ENCODE peak calls at places on chromosomes 6 and 20, in five cellular contexts. One of them, this sample, is unnamed.

GRCh38 chr6:170056329-170056728 is 234.5 kb downstream of the DLL1 start:
- DNase-seq in endothelial cell of umbilical vein: no peak
- DNase-seq in GM12878: no peak
- DNase-seq in H1: no peak
- DNase-seq in K562: no peak
- DNase-seq in this sample: no peak

GRCh38 chr6:150751296-150751695 is 114.2 kb upstream of the MTHFD1L start:
- DNase-seq in endothelial cell of umbilical vein: no peak
- DNase-seq in K562: no peak
- DNase-seq in GM12878: no peak
- DNase-seq in H1: no peak
- DNase-seq in this sample: no peak

GRCh38 chr6:12275084-12275483 is 15.1 kb upstream of the EDN1 start:
- DNase-seq in K562: no peak
- DNase-seq in H1: no peak
- DNase-seq in endothelial cell of umbilical vein: no peak
- DNase-seq in GM12878: no peak
- DNase-seq in this sample: no peak

GRCh38 chr20:58267389-58268215 is 39.1 kb upstream of the ANKRD60 start:
- DNase-seq in K562: no peak
- DNase-seq in GM12878: no peak
- DNase-seq in H1: no peak
- DNase-seq in endothelial cell of umbilical vein: no peak
- DNase-seq in this sample: no peak

GRCh38 chr6:166751051-166751595 is 124.1 kb upstream of the RPS6KA2 start:
- DNase-seq in endothelial cell of umbilical vein: no peak
- DNase-seq in GM12878: no peak
- DNase-seq in H1: no peak
- DNase-seq in K562: no peak
- DNase-seq in this sample: no peak

GRCh38 chr20:48096212-48096875 is 311.1 kb upstream of the SULF2 start:
- DNase-seq in endothelial cell of umbilical vein: no peak
- DNase-seq in K562: no peak
- DNase-seq in H1: no peak
- DNase-seq in GM12878: no peak
- DNase-seq in this sample: no peak

GRCh38 chr6:45836438-45836824 is 179.2 kb downstream of the CLIC5 start:
- DNase-seq in GM12878: no peak
- DNase-seq in H1: no peak
- DNase-seq in K562: no peak
- DNase-seq in endothelial cell of umbilical vein: no peak
- DNase-seq in this sample: no peak

GRCh38 chr6:111354751-111355150 is 128.3 kb downstream of the REV3L start:
- DNase-seq in GM12878: no peak
- DNase-seq in K562: no peak
- DNase-seq in H1: no peak
- DNase-seq in endothelial cell of umbilical vein: no peak
- DNase-seq in this sample: no peak

GRCh38 chr6:105300090-105300489 is 102.8 kb downstream of the PREP start:
- DNase-seq in GM12878: no peak
- DNase-seq in endothelial cell of umbilical vein: no peak
- DNase-seq in H1: no peak
- DNase-seq in K562: no peak
- DNase-seq in this sample: no peak

GRCh38 chr6:105304366-105304765 is 98.5 kb downstream of the PREP start:
- DNase-seq in GM12878: no peak
- DNase-seq in endothelial cell of umbilical vein: no peak
- DNase-seq in K562: no peak
- DNase-seq in H1: no peak
- DNase-seq in this sample: no peak

GRCh38 chr6:105301072-105301503 is 101.8 kb downstream of the PREP start:
- DNase-seq in K562: no peak
- DNase-seq in GM12878: no peak
- DNase-seq in H1: no peak
- DNase-seq in endothelial cell of umbilical vein: no peak
- DNase-seq in this sample: no peak

GRCh38 chr6:105301756-105302616 is 100.9 kb downstream of the PREP start:
- DNase-seq in GM12878: no peak
- DNase-seq in endothelial cell of umbilical vein: no peak
- DNase-seq in H1: no peak
- DNase-seq in K562: no peak
- DNase-seq in this sample: no peak

DNA sequence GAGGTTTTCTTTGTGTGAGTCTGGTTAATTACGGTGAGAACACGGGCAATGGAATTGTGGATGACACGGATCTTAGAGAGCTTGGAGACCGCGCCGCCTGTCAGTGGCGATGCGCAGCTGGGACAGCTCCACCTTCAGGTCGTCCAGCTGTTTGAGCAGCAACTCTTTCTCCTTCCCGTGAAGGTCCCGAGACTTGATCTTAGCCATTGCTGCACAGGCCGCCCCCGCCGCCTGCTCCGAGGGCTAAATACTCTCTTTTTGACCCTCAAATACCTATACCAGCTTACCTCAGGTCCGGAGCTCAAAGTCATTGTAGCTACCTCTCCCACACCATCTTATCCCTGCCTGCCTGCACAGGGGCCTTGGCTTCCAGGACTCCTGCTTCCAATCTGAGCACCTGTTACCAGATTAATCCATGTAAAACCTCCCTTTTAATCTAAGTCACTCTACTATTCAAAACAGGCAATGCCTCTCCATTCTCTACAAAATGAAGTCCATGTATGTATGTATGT is 100.2 kb downstream of the PREP start:
- DNase-seq in endothelial cell of umbilical vein: no peak
- DNase-seq in H1: no peak
- DNase-seq in K562: no peak
- DNase-seq in GM12878: no peak
- DNase-seq in this sample: no peak
- TF ChIP-seq MAX in endothelial cell of umbilical vein: no peak
- TF ChIP-seq MAX in H1: no peak
- TF ChIP-seq MAX in K562: no peak
- TF ChIP-seq MAX in GM12878: no peak
- TF ChIP-seq MAX in this sample: no peak

GRCh38 chr6:132814716-132815570 is 574 bp downstream of the RPS12 start:
- DNase-seq in GM12878: no peak
- DNase-seq in K562: no peak
- DNase-seq in H1: no peak
- DNase-seq in endothelial cell of umbilical vein: peak
- DNase-seq in this sample: no peak

GRCh38 chr6:132811276-132811675 is 3.1 kb upstream of the RPS12 start:
- DNase-seq in K562: no peak
- DNase-seq in H1: no peak
- DNase-seq in GM12878: no peak
- DNase-seq in endothelial cell of umbilical vein: no peak
- DNase-seq in this sample: no peak

GRCh38 chr6:132812255-132812732 is 2.1 kb upstream of the RPS12 start:
- DNase-seq in endothelial cell of umbilical vein: peak
- DNase-seq in GM12878: no peak
- DNase-seq in H1: no peak
- DNase-seq in K562: no peak
- DNase-seq in this sample: no peak

GRCh38 chr6:132812756-132813172 is 1.6 kb upstream of the RPS12 start:
- DNase-seq in endothelial cell of umbilical vein: no peak
- DNase-seq in GM12878: no peak
- DNase-seq in K562: no peak
- DNase-seq in H1: no peak
- DNase-seq in this sample: no peak

DNA sequence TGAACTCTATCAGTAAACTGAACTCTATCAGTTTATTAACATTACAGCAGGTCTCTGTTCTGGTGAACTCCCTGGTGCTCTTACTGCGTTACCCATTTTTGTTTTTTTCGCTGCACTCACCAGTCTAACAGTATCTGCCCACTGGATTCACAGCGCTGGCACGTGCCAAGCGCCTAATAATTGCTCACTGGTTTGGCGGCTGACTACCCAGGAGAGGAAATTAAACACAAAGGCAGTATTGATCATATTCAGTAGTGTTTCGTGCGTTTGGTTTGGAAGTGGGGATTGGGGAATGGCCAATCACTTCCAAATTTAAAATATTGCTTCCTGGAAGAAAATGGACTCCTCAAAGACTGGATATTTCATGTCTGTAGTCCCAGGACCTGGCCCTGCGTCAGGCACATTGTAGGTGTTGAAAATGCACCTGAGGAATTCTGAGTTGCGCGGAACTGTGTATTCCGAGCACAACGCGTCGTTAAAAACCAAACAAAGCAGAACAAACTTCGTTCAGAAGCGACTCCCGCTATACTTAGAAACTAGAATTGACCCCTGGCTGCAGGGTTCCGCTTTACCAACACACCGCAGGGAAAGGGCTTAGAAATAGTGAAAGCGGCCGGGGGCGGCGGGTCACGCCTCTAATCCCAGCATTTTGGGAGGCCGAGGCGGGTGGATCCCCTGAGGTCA is 1.1 kb upstream of the RPS12 start:
- DNase-seq in K562: peak
- DNase-seq in GM12878: no peak
- DNase-seq in H1: no peak
- DNase-seq in endothelial cell of umbilical vein: peak
- DNase-seq in this sample: no peak
- TF ChIP-seq POLR2A in K562: no peak
- TF ChIP-seq POLR2A in GM12878: peak
- TF ChIP-seq POLR2A in H1: no peak
- TF ChIP-seq POLR2A in endothelial cell of umbilical vein: peak
- TF ChIP-seq POLR2A in this sample: no peak

DNA sequence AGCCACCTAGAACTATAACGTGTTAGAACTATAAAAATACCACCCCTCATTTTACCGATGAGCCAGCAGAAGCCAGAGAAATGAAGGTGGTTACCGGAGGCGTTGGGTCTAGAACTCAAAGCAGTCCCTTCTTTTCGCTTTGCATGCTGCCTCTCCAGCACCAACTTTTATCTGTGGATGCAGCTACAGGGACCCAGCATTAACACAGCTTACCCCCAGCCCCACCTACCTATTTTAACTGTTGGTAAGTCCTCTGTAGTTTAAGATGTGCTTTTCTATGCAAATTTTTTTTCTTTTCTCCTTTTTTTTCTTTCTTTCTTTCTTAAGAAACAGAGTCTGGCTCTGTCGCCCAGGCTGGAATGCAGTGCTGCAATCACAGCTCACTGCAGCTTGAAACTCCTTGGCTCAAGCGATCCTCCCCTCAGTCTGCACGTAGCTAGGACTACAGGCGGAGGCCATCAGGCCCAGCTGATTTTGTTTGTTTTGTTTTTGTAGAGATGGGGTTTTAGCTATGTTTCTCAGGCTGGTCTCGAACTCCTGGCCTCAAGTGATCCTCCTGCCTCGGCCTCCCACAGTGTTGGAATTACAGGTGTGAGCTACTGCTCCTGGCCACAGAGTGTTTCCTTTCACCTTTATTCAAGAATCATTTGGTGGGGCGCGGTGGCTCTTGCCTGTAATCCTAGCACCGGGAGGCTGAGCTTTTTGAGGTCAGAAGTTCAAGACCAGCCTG is 6.5 kb upstream of the USP45 start:
- DNase-seq in endothelial cell of umbilical vein: no peak
- DNase-seq in H1: no peak
- DNase-seq in K562: no peak
- DNase-seq in GM12878: no peak
- DNase-seq in this sample: no peak
- TF ChIP-seq EZH2 in endothelial cell of umbilical vein: no peak
- TF ChIP-seq EZH2 in H1: no peak
- TF ChIP-seq EZH2 in K562: no peak
- TF ChIP-seq EZH2 in GM12878: no peak
- TF ChIP-seq EZH2 in this sample: no peak

DNA sequence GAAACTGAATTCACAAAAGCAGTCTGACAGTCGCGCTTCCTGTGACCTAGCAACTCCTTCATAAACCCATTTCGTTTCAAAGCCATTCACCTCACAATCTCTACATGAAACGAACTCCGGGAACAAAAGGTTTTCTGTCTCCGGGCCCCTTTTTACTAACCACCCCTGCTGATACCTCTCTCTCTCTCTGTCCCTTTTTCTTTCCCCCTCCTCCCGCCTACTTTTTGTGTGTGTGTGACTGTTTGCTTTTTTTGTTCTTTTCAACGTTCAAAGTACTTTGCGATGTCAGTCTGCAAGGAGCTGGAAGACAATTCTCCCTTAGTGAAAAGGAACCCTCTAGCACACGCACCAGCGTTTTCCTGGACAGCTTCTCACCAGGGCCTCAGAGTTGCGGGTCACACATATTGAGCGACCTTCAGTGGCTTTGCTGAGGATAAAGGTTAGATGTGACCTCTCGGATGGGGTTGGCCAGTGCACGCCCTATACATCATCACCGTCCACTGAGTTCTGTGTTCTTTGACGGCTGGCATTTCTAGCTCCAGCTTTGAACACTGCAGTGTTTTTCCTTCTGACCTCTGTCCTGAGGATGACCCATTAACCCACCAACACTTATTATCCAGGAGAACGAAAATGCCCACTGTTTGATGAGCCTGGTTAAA is 629 bp upstream of the NEDD9 start:
- DNase-seq in endothelial cell of umbilical vein: no peak
- DNase-seq in H1: no peak
- DNase-seq in K562: peak
- DNase-seq in GM12878: no peak
- DNase-seq in this sample: no peak
- TF ChIP-seq MAX in endothelial cell of umbilical vein: no peak
- TF ChIP-seq MAX in H1: no peak
- TF ChIP-seq MAX in K562: no peak
- TF ChIP-seq MAX in GM12878: no peak
- TF ChIP-seq MAX in this sample: no peak

GRCh38 chr6:47090881-47091280 is 48.7 kb upstream of the ADGRF1 start:
- DNase-seq in GM12878: no peak
- DNase-seq in K562: no peak
- DNase-seq in endothelial cell of umbilical vein: no peak
- DNase-seq in H1: no peak
- DNase-seq in this sample: no peak

GRCh38 chr6:47096233-47096887 is 54.2 kb upstream of the ADGRF1 start:
- DNase-seq in K562: no peak
- DNase-seq in endothelial cell of umbilical vein: no peak
- DNase-seq in GM12878: no peak
- DNase-seq in H1: no peak
- DNase-seq in this sample: no peak

GRCh38 chr6:47092249-47092648 is 50.1 kb upstream of the ADGRF1 start:
- DNase-seq in endothelial cell of umbilical vein: no peak
- DNase-seq in GM12878: no peak
- DNase-seq in K562: no peak
- DNase-seq in H1: no peak
- DNase-seq in this sample: no peak

GRCh38 chr6:47094351-47094925 is 52.3 kb upstream of the ADGRF1 start:
- DNase-seq in endothelial cell of umbilical vein: peak
- DNase-seq in K562: no peak
- DNase-seq in GM12878: no peak
- DNase-seq in H1: no peak
- DNase-seq in this sample: no peak

GRCh38 chr6:47093169-47093568 is 51.0 kb upstream of the ADGRF1 start:
- DNase-seq in H1: no peak
- DNase-seq in GM12878: no peak
- DNase-seq in K562: no peak
- DNase-seq in endothelial cell of umbilical vein: no peak
- DNase-seq in this sample: no peak
- TF ChIP-seq POLR2A in H1: no peak
- TF ChIP-seq POLR2A in GM12878: no peak
- TF ChIP-seq POLR2A in K562: no peak
- TF ChIP-seq POLR2A in endothelial cell of umbilical vein: no peak
- TF ChIP-seq POLR2A in this sample: no peak

DNA sequence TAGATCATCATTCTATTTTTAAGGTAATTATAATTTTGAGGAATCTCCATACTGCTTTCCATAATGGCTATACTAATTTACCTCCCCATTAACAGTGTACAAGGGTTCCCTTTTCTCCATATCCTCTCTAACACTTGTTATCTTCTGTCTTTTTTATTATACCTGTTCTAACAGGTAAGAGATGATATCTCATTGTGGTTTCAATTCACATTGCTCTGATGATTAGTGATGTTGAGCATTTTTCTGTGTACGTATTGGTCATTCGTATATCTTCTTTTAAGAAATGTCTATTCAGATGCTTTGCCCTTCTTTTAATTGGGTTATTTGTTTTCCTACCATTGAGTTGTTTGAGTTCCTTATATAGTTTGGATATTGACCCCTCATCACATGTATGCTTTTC is 81.6 kb upstream of the SCAF8 start:
- DNase-seq in GM12878: no peak
- DNase-seq in K562: no peak
- DNase-seq in H1: no peak
- DNase-seq in endothelial cell of umbilical vein: no peak
- DNase-seq in this sample: no peak
- TF ChIP-seq EZH2 in GM12878: no peak
- TF ChIP-seq EZH2 in K562: no peak
- TF ChIP-seq EZH2 in H1: no peak
- TF ChIP-seq EZH2 in endothelial cell of umbilical vein: no peak
- TF ChIP-seq EZH2 in this sample: no peak

This sample was measured in HCT116.